ENCODE peak calls at places on chromosomes 12 and 14, in seven cellular contexts. T is NCI-H1694; F is putamen; C is central memory CD8-positive, alpha-beta T cell; E is COR-L47; I is HFFc6; Y is upper lobe of right lung. G is an unnamed sample.

GRCh38 chr12:97075583-97076268 is 168.7 kb downstream of the NEDD1 start:
- DNase-seq in E (no peak), F (no peak), T (no peak), Y (no peak), I (no peak), C (no peak), G (no peak)

GRCh38 chr12:12909995-12910391 is 18.6 kb downstream of the GPRC5A start:
- DNase-seq in C (no peak), E (no peak), T (no peak), I (no peak), Y (no peak), F (no peak), G (no peak)

GRCh38 chr14:67003009-67003753 is 186.1 kb upstream of the GARIN2 start:
- DNase-seq in I (no peak), F (no peak), Y (no peak), C (no peak), T (no peak), E (no peak), G (no peak)

GRCh38 chr14:81625343-81625742 is 91.7 kb upstream of the SEL1L start:
- DNase-seq in Y (no peak), I (peak), T (peak), C (no peak), E (peak), F (peak), G (peak)

GRCh38 chr14:104892517-104893434 is 27.7 kb downstream of the CEP170B start:
- DNase-seq in I (no peak), C (no peak), Y (peak), E (no peak), F (no peak), T (no peak), G (no peak)

GRCh38 chr14:54446201-54446693 is 5.1 kb upstream of the CNIH1 start:
- DNase-seq in I (no peak), E (peak), C (no peak), T (no peak), F (peak), Y (no peak), G (no peak)

GRCh38 chr12:94640134-94640928 is 10.0 kb downstream of the TMCC3 start:
- DNase-seq in E (no peak), T (no peak), F (no peak), Y (no peak), C (no peak), I (no peak), G (peak)

GRCh38 chr12:90959538-90960139 is 4.7 kb upstream of the CCER1 start:
- DNase-seq in F (peak), I (peak), Y (no peak), E (peak), C (no peak), T (peak), G (peak)

GRCh38 chr12:132259872-132260695 is 69.3 kb downstream of the GALNT9 start:
- DNase-seq in I (no peak), Y (no peak), C (no peak), F (no peak), E (no peak), T (no peak), G (no peak)

GRCh38 chr12:23099104-23099503 is 474.1 kb downstream of the ETNK1 start:
- DNase-seq in T (no peak), I (no peak), E (no peak), C (no peak), Y (no peak), F (no peak), G (no peak)

GRCh38 chr14:49641697-49642129 is 6.7 kb upstream of the DNAAF2 start:
- DNase-seq in F (no peak), E (no peak), I (no peak), C (no peak), T (no peak), Y (no peak), G (peak)

GRCh38 chr12:65156366-65156831 is 13.0 kb upstream of the LEMD3 start:
- DNase-seq in C (no peak), Y (no peak), I (no peak), E (no peak), F (no peak), T (no peak), G (no peak)

GRCh38 chr12:119183942-119184695 is 5.4 kb downstream of the HSPB8 start:
- DNase-seq in E (no peak), F (no peak), T (no peak), I (no peak), C (no peak), Y (no peak), G (no peak)

GRCh38 chr12:132801741-132802140 is 26.9 kb downstream of the GOLGA3 start:
- DNase-seq in Y (no peak), F (no peak), I (no peak), C (no peak), E (no peak), T (no peak), G (no peak)

GRCh38 chr12:115324949-115325638 is 641.1 kb upstream of the TBX3 start:
- DNase-seq in I (no peak), T (no peak), E (no peak), C (no peak), F (no peak), Y (no peak), G (no peak)

GRCh38 chr14:92400579-92401444 is 77.8 kb downstream of the SLC24A4 start:
- DNase-seq in Y (no peak), C (no peak), F (peak), E (no peak), I (no peak), T (no peak), G (no peak)

GRCh38 chr12:76790564-76791552 is 26.9 kb downstream of the ZDHHC17 start:
- DNase-seq in Y (no peak), I (peak), F (no peak), E (no peak), C (no peak), T (no peak), G (peak)

GRCh38 chr14:87483651-87484260 is 509.2 kb downstream of the GALC start:
- DNase-seq in Y (no peak), T (no peak), F (no peak), C (no peak), E (no peak), I (no peak), G (no peak)

GRCh38 chr12:26623136-26623535 is 209.9 kb downstream of the ITPR2 start:
- DNase-seq in I (no peak), C (no peak), F (no peak), E (no peak), Y (no peak), T (no peak), G (peak)

GRCh38 chr12:124734224-124734788 is 129.4 kb downstream of the SCARB1 start:
- DNase-seq in F (no peak), T (no peak), C (no peak), E (no peak), I (no peak), Y (peak), G (no peak)

GRCh38 chr14:69171569-69171968 is 18.6 kb upstream of the DCAF5 start:
- DNase-seq in E (no peak), C (no peak), I (no peak), Y (no peak), F (no peak), T (no peak), G (no peak)

GRCh38 chr12:113396828-113397496 is 6.7 kb downstream of the SDS start:
- DNase-seq in E (no peak), Y (no peak), C (no peak), F (peak), T (no peak), I (no peak), G (no peak)

GRCh38 chr14:99234982-99235491 is 37.0 kb downstream of the BCL11B start:
- DNase-seq in F (peak), E (no peak), T (no peak), I (no peak), Y (no peak), C (no peak), G (no peak)

GRCh38 chr12:75884465-75884985 is 147.1 kb downstream of the PHLDA1 start:
- DNase-seq in F (no peak), E (no peak), T (no peak), I (no peak), Y (no peak), C (no peak), G (no peak)

GRCh38 chr14:52640137-52640536 is 55.2 kb downstream of the ERO1A start:
- DNase-seq in Y (no peak), C (no peak), E (no peak), I (no peak), T (no peak), F (no peak), G (no peak)